ENCODE peak calls at places on chromosomes 11 and 22, in eight cellular contexts. J, A, N, C, E, U, P and R are unnamed samples.

GRCh38 chr11:69335461-69336386 is 41.8 kb downstream of the MYEOV start:
- DNase-seq in J (peak), A (no peak), N (no peak), C (no peak), E (no peak), U (no peak), P (no peak), R (peak)

GRCh38 chr11:31725176-31725575 is 85.9 kb downstream of the PAX6 start:
- DNase-seq in J (no peak), A (no peak), N (no peak), C (no peak), E (no peak), U (no peak), P (no peak), R (no peak)

GRCh38 chr22:37201066-37201820 is 11.0 kb downstream of the SSTR3 start:
- DNase-seq in J (no peak), A (peak), N (no peak), C (no peak), E (no peak), U (peak), P (no peak), R (no peak)

GRCh38 chr11:75164318-75164827 is 13.5 kb downstream of the SLCO2B1 start:
- DNase-seq in J (no peak), A (no peak), N (peak), C (no peak), E (no peak), U (no peak), P (no peak), R (no peak)

GRCh38 chr11:17764446-17765218 is 30.1 kb downstream of the KCNC1 start:
- DNase-seq in J (no peak), A (no peak), N (no peak), C (no peak), E (no peak), U (no peak), P (no peak), R (peak)

GRCh38 chr11:62017878-62018642 is 50.6 kb upstream of the FTH1 start:
- DNase-seq in J (no peak), A (peak), N (no peak), C (no peak), E (no peak), U (no peak), P (no peak), R (no peak)

GRCh38 chr22:39481054-39481453 is 21.0 kb upstream of the MIEF1 start:
- DNase-seq in J (no peak), A (no peak), N (no peak), C (no peak), E (no peak), U (no peak), P (no peak), R (no peak)

GRCh38 chr11:63767415-63768231 is 952 bp downstream of the ZFTA start:
- DNase-seq in J (no peak), A (peak), N (peak), C (peak), E (no peak), U (peak), P (peak), R (peak)

GRCh38 chr11:62538470-62539237 is 8.0 kb downstream of the AHNAK start:
- DNase-seq in J (no peak), A (no peak), N (no peak), C (no peak), E (no peak), U (no peak), P (no peak), R (no peak)

GRCh38 chr22:20577549-20577975 is 70.2 kb downstream of the MED15 start:
- DNase-seq in J (no peak), A (no peak), N (no peak), C (no peak), E (no peak), U (no peak), P (no peak), R (no peak)

GRCh38 chr11:133064152-133064877 is 468.0 kb downstream of the OPCML start:
- DNase-seq in J (peak), A (peak), N (peak), C (peak), E (no peak), U (peak), P (peak), R (peak)

GRCh38 chr11:71171576-71171975 is 80.8 kb downstream of the SHANK2 start:
- DNase-seq in J (no peak), A (peak), N (no peak), C (no peak), E (no peak), U (peak), P (no peak), R (no peak)

GRCh38 chr22:30572210-30572609 is 2.3 kb downstream of the GAL3ST1 start:
- DNase-seq in J (no peak), A (no peak), N (no peak), C (no peak), E (no peak), U (no peak), P (no peak), R (no peak)

GRCh38 chr11:120432056-120433018 is 79.2 kb upstream of the GRIK4 start:
- DNase-seq in J (no peak), A (no peak), N (peak), C (no peak), E (peak), U (no peak), P (no peak), R (no peak)

GRCh38 chr11:32630844-32631243 is 47.2 kb downstream of the EIF3M start:
- DNase-seq in J (no peak), A (no peak), N (no peak), C (no peak), E (no peak), U (no peak), P (no peak), R (no peak)

GRCh38 chr11:1229471-1230120 is 6.7 kb downstream of the MUC5B start:
- DNase-seq in J (no peak), A (peak), N (no peak), C (peak), E (no peak), U (peak), P (peak), R (peak)

GRCh38 chr22:22552630-22553029 is 6.4 kb downstream of the PRAME start:
- DNase-seq in J (no peak), A (no peak), N (peak), C (no peak), E (no peak), U (no peak), P (no peak), R (no peak)

GRCh38 chr11:107357877-107358276 is 99.7 kb downstream of the CWF19L2 start:
- DNase-seq in J (no peak), A (no peak), N (no peak), C (no peak), E (no peak), U (no peak), P (no peak), R (no peak)

GRCh38 chr11:48088682-48089050 is 108.3 kb downstream of the PTPRJ start:
- DNase-seq in J (no peak), A (no peak), N (no peak), C (no peak), E (no peak), U (no peak), P (no peak), R (no peak)

GRCh38 chr11:125952973-125953372 is 7.1 kb downstream of the VSIG10L2 start:
- DNase-seq in J (peak), A (peak), N (no peak), C (peak), E (no peak), U (peak), P (no peak), R (no peak)

GRCh38 chr11:66069715-66070603 is at the start of gene PACS1:
- DNase-seq in J (peak), A (peak), N (peak), C (peak), E (no peak), U (peak), P (peak), R (peak)

GRCh38 chr11:36164522-36165250 is 124.5 kb downstream of the COMMD9 start:
- DNase-seq in J (no peak), A (no peak), N (no peak), C (no peak), E (no peak), U (no peak), P (no peak), R (no peak)

GRCh38 chr11:44031549-44031948 is 16.2 kb upstream of the ACCSL start:
- DNase-seq in J (no peak), A (no peak), N (no peak), C (no peak), E (no peak), U (no peak), P (peak), R (no peak)

GRCh38 chr22:39661842-39662676 is 91.5 kb downstream of the CACNA1I start:
- DNase-seq in J (peak), A (no peak), N (no peak), C (peak), E (no peak), U (no peak), P (peak), R (peak)

GRCh38 chr11:15127341-15127740 is 12.6 kb downstream of the INSC start:
- DNase-seq in J (no peak), A (no peak), N (no peak), C (no peak), E (no peak), U (no peak), P (peak), R (no peak)

GRCh38 chr11:77115956-77116355 is 12.1 kb upstream of the MYO7A start:
- DNase-seq in J (no peak), A (no peak), N (no peak), C (no peak), E (no peak), U (no peak), P (no peak), R (no peak)

GRCh38 chr22:28950567-28951411 is 67.4 kb downstream of the ZNRF3 start:
- DNase-seq in J (no peak), A (no peak), N (no peak), C (no peak), E (no peak), U (no peak), P (no peak), R (no peak)

GRCh38 chr11:26571861-26572654 is at the start of gene MUC15:
- DNase-seq in J (no peak), A (no peak), N (no peak), C (no peak), E (no peak), U (no peak), P (no peak), R (peak)

GRCh38 chr11:47060807-47061206 is 115.9 kb downstream of the ARFGAP2 start:
- DNase-seq in J (no peak), A (no peak), N (no peak), C (no peak), E (no peak), U (no peak), P (no peak), R (no peak)

GRCh38 chr11:113881856-113882255 is 6.5 kb upstream of the USP28 start:
- DNase-seq in J (no peak), A (no peak), N (no peak), C (no peak), E (no peak), U (no peak), P (no peak), R (no peak)

GRCh38 chr11:17767301-17767885 is 32.8 kb downstream of the KCNC1 start:
- DNase-seq in J (no peak), A (no peak), N (no peak), C (no peak), E (no peak), U (no peak), P (no peak), R (no peak)

GRCh38 chr22:19811811-19812771 is 42.6 kb downstream of the GNB1L start:
- DNase-seq in J (peak), A (no peak), N (no peak), C (no peak), E (no peak), U (peak), P (peak), R (peak)

GRCh38 chr11:118607401-118608267 is at the start of gene PHLDB1:
- DNase-seq in J (peak), A (peak), N (peak), C (peak), E (no peak), U (peak), P (peak), R (peak)

GRCh38 chr11:118608268-118609214 is 1.1 kb downstream of the PHLDB1 start:
- DNase-seq in J (peak), A (peak), N (no peak), C (peak), E (no peak), U (peak), P (peak), R (peak)

GRCh38 chr11:118610773-118611432 is 3.5 kb downstream of the PHLDB1 start:
- DNase-seq in J (peak), A (peak), N (peak), C (peak), E (no peak), U (peak), P (peak), R (peak)

GRCh38 chr11:118610220-118610772 is 2.9 kb downstream of the PHLDB1 start:
- DNase-seq in J (peak), A (peak), N (no peak), C (no peak), E (no peak), U (peak), P (peak), R (peak)

GRCh38 chr11:118609380-118610219 is 2.2 kb downstream of the PHLDB1 start:
- DNase-seq in J (peak), A (peak), N (no peak), C (no peak), E (no peak), U (peak), P (peak), R (no peak)
- TF ChIP-seq EP300 in J (no peak), A (no peak), N (no peak), C (no peak), E (no peak), U (no peak), P (no peak), R (no peak)

GRCh38 chr11:83480811-83481210 is 194.6 kb upstream of the CCDC90B start:
- DNase-seq in J (no peak), A (no peak), N (no peak), C (no peak), E (no peak), U (no peak), P (no peak), R (no peak)

GRCh38 chr11:83475741-83476140 is 189.6 kb upstream of the CCDC90B start:
- DNase-seq in J (no peak), A (no peak), N (no peak), C (no peak), E (no peak), U (no peak), P (no peak), R (no peak)

GRCh38 chr11:83480251-83480650 is 194.1 kb upstream of the CCDC90B start:
- DNase-seq in J (no peak), A (no peak), N (no peak), C (no peak), E (no peak), U (no peak), P (no peak), R (no peak)

GRCh38 chr11:83473771-83474170 is 187.6 kb upstream of the CCDC90B start:
- DNase-seq in J (no peak), A (no peak), N (no peak), C (no peak), E (no peak), U (no peak), P (no peak), R (no peak)

GRCh38 chr11:83477772-83478171 is 191.6 kb upstream of the CCDC90B start:
- DNase-seq in J (no peak), A (no peak), N (no peak), C (no peak), E (no peak), U (no peak), P (no peak), R (no peak)
- H3K4me3 ChIP-seq in J (no peak), A (no peak), N (no peak), C (no peak), E (no peak), U (no peak), P (no peak), R (no peak)

GRCh38 chr11:13965337-13965736 is 2.8 kb downstream of the SPON1 start:
- DNase-seq in J (peak), A (no peak), N (peak), C (peak), E (no peak), U (no peak), P (no peak), R (no peak)
- TF ChIP-seq POLR2AphosphoS5 in J (no peak), A (no peak), N (no peak), C (no peak), E (no peak), U (no peak), P (no peak), R (no peak)

DNA sequence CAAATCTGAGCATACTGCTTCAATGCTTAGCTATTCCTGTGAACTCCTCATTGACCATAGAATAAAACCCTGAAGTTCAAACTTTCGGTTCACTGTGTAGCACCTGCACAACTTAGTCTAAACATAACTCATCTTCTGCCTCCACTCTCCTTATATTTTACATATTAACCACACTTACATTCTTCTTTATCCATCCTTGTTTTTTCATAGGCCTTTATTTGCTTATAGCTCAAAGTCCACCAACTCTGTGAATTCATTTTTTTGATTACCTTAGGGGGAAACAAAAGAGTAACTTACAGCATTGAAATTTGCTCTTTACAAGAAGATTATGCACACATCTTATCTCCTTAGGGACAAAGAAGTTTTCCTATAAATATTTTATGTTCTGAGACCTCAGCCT is 521.6 kb upstream of the FAT3 start:
- DNase-seq in J (no peak), A (no peak), N (peak), C (no peak), E (no peak), U (no peak), P (no peak), R (no peak)
- TF ChIP-seq EP300 in J (no peak), A (no peak), N (no peak), C (no peak), E (no peak), U (no peak), P (no peak), R (no peak)